ENCODE peak calls at places on chromosomes 1 and 21, in nine cellular contexts. One of them, this sample, is unnamed.

GRCh38 chr1:33818071-33818470 is 45.8 kb upstream of the HMGB4 start:
- DNase-seq in CD8-positive, alpha-beta T cell: no peak
- DNase-seq in fibroblast of lung: no peak
- DNase-seq in thoracic aorta: no peak
- DNase-seq in pancreas: no peak
- DNase-seq in upper lobe of right lung: no peak
- DNase-seq in CD4-positive, alpha-beta memory T cell: no peak
- DNase-seq in heart left ventricle: no peak
- DNase-seq in colonic mucosa: no peak
- DNase-seq in this sample: no peak

GRCh38 chr21:39153373-39153772 is 29.9 kb downstream of the PSMG1 start:
- DNase-seq in fibroblast of lung: no peak
- DNase-seq in thoracic aorta: no peak
- DNase-seq in heart left ventricle: no peak
- DNase-seq in CD8-positive, alpha-beta T cell: no peak
- DNase-seq in colonic mucosa: no peak
- DNase-seq in pancreas: no peak
- DNase-seq in CD4-positive, alpha-beta memory T cell: no peak
- DNase-seq in upper lobe of right lung: no peak
- DNase-seq in this sample: no peak

GRCh38 chr1:72757843-72758242 is 475.5 kb upstream of the NEGR1 start:
- DNase-seq in CD4-positive, alpha-beta memory T cell: no peak
- DNase-seq in pancreas: no peak
- DNase-seq in heart left ventricle: no peak
- DNase-seq in colonic mucosa: no peak
- DNase-seq in upper lobe of right lung: no peak
- DNase-seq in CD8-positive, alpha-beta T cell: no peak
- DNase-seq in thoracic aorta: no peak
- DNase-seq in fibroblast of lung: no peak
- DNase-seq in this sample: no peak

GRCh38 chr1:203278087-203278884 is 27.0 kb upstream of the BTG2 start:
- DNase-seq in heart left ventricle: peak; percentile 96
- DNase-seq in upper lobe of right lung: peak; percentile 79
- DNase-seq in colonic mucosa: peak; percentile 79
- DNase-seq in fibroblast of lung: peak; percentile 80
- DNase-seq in pancreas: peak; percentile 84
- DNase-seq in CD8-positive, alpha-beta T cell: no peak
- DNase-seq in CD4-positive, alpha-beta memory T cell: no peak
- DNase-seq in thoracic aorta: peak; percentile 90
- DNase-seq in this sample: peak; percentile 46

GRCh38 chr1:47984175-47984789 is 12.9 kb downstream of the TRABD2B start:
- DNase-seq in colonic mucosa: no peak
- DNase-seq in upper lobe of right lung: no peak
- DNase-seq in thoracic aorta: no peak
- DNase-seq in CD8-positive, alpha-beta T cell: no peak
- DNase-seq in heart left ventricle: peak; percentile 27
- DNase-seq in pancreas: peak; percentile 63
- DNase-seq in CD4-positive, alpha-beta memory T cell: no peak
- DNase-seq in fibroblast of lung: no peak
- DNase-seq in this sample: no peak

GRCh38 chr1:208254376-208254775 is 10.2 kb upstream of the PLXNA2 start:
- DNase-seq in fibroblast of lung: peak; percentile 75
- DNase-seq in heart left ventricle: no peak
- DNase-seq in pancreas: no peak
- DNase-seq in CD8-positive, alpha-beta T cell: no peak
- DNase-seq in colonic mucosa: no peak
- DNase-seq in upper lobe of right lung: no peak
- DNase-seq in CD4-positive, alpha-beta memory T cell: no peak
- DNase-seq in thoracic aorta: no peak
- DNase-seq in this sample: no peak

GRCh38 chr1:55386456-55386855 is 171.3 kb upstream of the USP24 start:
- DNase-seq in CD4-positive, alpha-beta memory T cell: no peak
- DNase-seq in heart left ventricle: no peak
- DNase-seq in pancreas: no peak
- DNase-seq in CD8-positive, alpha-beta T cell: no peak
- DNase-seq in colonic mucosa: no peak
- DNase-seq in fibroblast of lung: no peak
- DNase-seq in thoracic aorta: no peak
- DNase-seq in upper lobe of right lung: no peak
- DNase-seq in this sample: no peak

GRCh38 chr1:81756872-81757271 is 43.9 kb upstream of the ADGRL2 start:
- DNase-seq in heart left ventricle: peak; percentile 12
- DNase-seq in thoracic aorta: no peak
- DNase-seq in pancreas: no peak
- DNase-seq in fibroblast of lung: peak; percentile 41
- DNase-seq in colonic mucosa: no peak
- DNase-seq in CD8-positive, alpha-beta T cell: no peak
- DNase-seq in CD4-positive, alpha-beta memory T cell: no peak
- DNase-seq in upper lobe of right lung: no peak
- DNase-seq in this sample: no peak

GRCh38 chr1:51679435-51679834 is 62.5 kb downstream of the OSBPL9 start:
- DNase-seq in pancreas: no peak
- DNase-seq in CD8-positive, alpha-beta T cell: no peak
- DNase-seq in heart left ventricle: no peak
- DNase-seq in upper lobe of right lung: no peak
- DNase-seq in colonic mucosa: no peak
- DNase-seq in CD4-positive, alpha-beta memory T cell: no peak
- DNase-seq in fibroblast of lung: peak; percentile 68
- DNase-seq in thoracic aorta: no peak
- DNase-seq in this sample: no peak

GRCh38 chr1:81731989-81732388 is 68.7 kb upstream of the ADGRL2 start:
- DNase-seq in CD4-positive, alpha-beta memory T cell: no peak
- DNase-seq in CD8-positive, alpha-beta T cell: no peak
- DNase-seq in thoracic aorta: no peak
- DNase-seq in colonic mucosa: no peak
- DNase-seq in fibroblast of lung: peak; percentile 56
- DNase-seq in pancreas: no peak
- DNase-seq in heart left ventricle: no peak
- DNase-seq in upper lobe of right lung: no peak
- DNase-seq in this sample: no peak

GRCh38 chr1:47229884-47230691 is 1.9 kb downstream of the TAL1 start:
- DNase-seq in upper lobe of right lung: no peak
- DNase-seq in colonic mucosa: no peak
- DNase-seq in CD4-positive, alpha-beta memory T cell: no peak
- DNase-seq in thoracic aorta: no peak
- DNase-seq in heart left ventricle: no peak
- DNase-seq in pancreas: no peak
- DNase-seq in fibroblast of lung: no peak
- DNase-seq in CD8-positive, alpha-beta T cell: no peak
- DNase-seq in this sample: no peak

GRCh38 chr1:157348538-157349480 is 203.5 kb downstream of the FCRL5 start:
- DNase-seq in CD8-positive, alpha-beta T cell: no peak
- DNase-seq in upper lobe of right lung: no peak
- DNase-seq in fibroblast of lung: no peak
- DNase-seq in pancreas: no peak
- DNase-seq in colonic mucosa: no peak
- DNase-seq in CD4-positive, alpha-beta memory T cell: no peak
- DNase-seq in thoracic aorta: no peak
- DNase-seq in heart left ventricle: no peak
- DNase-seq in this sample: no peak
- H3K27ac ChIP-seq in CD8-positive, alpha-beta T cell: no peak overlapping the region
- H3K27ac ChIP-seq in upper lobe of right lung: no peak overlapping the region
- H3K27ac ChIP-seq in fibroblast of lung: no peak overlapping the region
- H3K27ac ChIP-seq in pancreas: no peak overlapping the region
- H3K27ac ChIP-seq in colonic mucosa: no peak overlapping the region
- H3K27ac ChIP-seq in CD4-positive, alpha-beta memory T cell: no peak overlapping the region
- H3K27ac ChIP-seq in thoracic aorta: no peak overlapping the region
- H3K27ac ChIP-seq in heart left ventricle: no peak overlapping the region
- H3K27ac ChIP-seq in this sample: no peak overlapping the region

GRCh38 chr21:37562920-37563640 is 196.5 kb downstream of the DYRK1A start:
- DNase-seq in heart left ventricle: no peak
- DNase-seq in pancreas: peak; percentile 72
- DNase-seq in upper lobe of right lung: peak; percentile 71
- DNase-seq in thoracic aorta: no peak
- DNase-seq in fibroblast of lung: no peak
- DNase-seq in colonic mucosa: peak; percentile 50
- DNase-seq in CD8-positive, alpha-beta T cell: no peak
- DNase-seq in CD4-positive, alpha-beta memory T cell: no peak
- DNase-seq in this sample: no peak

GRCh38 chr21:37563641-37564340 is 197.2 kb downstream of the DYRK1A start:
- DNase-seq in colonic mucosa: peak; percentile 95
- DNase-seq in upper lobe of right lung: peak; percentile 97
- DNase-seq in pancreas: peak; percentile 96
- DNase-seq in fibroblast of lung: peak; percentile 93
- DNase-seq in CD4-positive, alpha-beta memory T cell: peak; percentile 91
- DNase-seq in heart left ventricle: peak; percentile 95
- DNase-seq in thoracic aorta: peak; percentile 84
- DNase-seq in CD8-positive, alpha-beta T cell: peak; percentile 94
- DNase-seq in this sample: peak; percentile 91

GRCh38 chr21:37564341-37564923 is 197.9 kb downstream of the DYRK1A start:
- DNase-seq in upper lobe of right lung: peak; percentile 81
- DNase-seq in fibroblast of lung: peak; percentile 100
- DNase-seq in heart left ventricle: peak; percentile 77
- DNase-seq in thoracic aorta: peak; percentile 92
- DNase-seq in pancreas: peak; percentile 75
- DNase-seq in CD8-positive, alpha-beta T cell: peak; percentile 86
- DNase-seq in colonic mucosa: peak; percentile 76
- DNase-seq in CD4-positive, alpha-beta memory T cell: peak; percentile 81
- DNase-seq in this sample: peak; percentile 82

GRCh38 chr21:37565530-37566223 is 199.1 kb downstream of the DYRK1A start:
- DNase-seq in colonic mucosa: no peak
- DNase-seq in CD8-positive, alpha-beta T cell: no peak
- DNase-seq in thoracic aorta: no peak
- DNase-seq in CD4-positive, alpha-beta memory T cell: no peak
- DNase-seq in upper lobe of right lung: no peak
- DNase-seq in pancreas: no peak
- DNase-seq in heart left ventricle: no peak
- DNase-seq in fibroblast of lung: peak; percentile 23
- DNase-seq in this sample: no peak

DNA sequence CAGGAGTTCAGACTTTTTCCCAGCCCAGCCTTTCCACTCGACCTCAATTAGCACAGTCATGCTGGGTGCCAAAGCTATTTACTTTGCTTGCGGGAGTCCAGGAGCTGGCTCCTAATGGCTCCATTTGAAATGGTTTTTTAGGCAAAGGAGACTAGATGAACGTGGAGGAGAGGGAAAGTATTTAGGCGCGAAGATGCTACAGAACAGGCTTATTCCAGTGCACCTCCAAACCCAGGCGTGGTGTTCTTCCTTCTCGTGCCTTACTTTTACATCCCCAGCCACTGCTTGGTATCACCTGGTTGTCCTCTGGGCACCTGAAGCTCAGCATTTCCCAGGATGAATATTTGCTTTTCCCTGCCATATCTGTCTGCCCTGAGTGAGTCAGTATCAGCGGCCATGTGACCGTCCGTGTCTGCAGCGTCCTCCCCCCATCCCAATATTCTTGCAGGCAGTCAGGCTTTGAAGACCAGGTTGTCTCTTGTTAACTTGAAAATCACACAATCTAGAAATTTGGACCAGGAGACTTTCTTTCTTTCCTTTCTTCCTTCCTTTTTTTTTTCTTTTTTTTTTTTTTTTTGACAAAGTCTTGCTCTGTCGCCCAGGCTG is 198.5 kb downstream of the DYRK1A start:
- DNase-seq in colonic mucosa: no peak
- DNase-seq in CD4-positive, alpha-beta memory T cell: no peak
- DNase-seq in heart left ventricle: no peak
- DNase-seq in thoracic aorta: no peak
- DNase-seq in upper lobe of right lung: no peak
- DNase-seq in CD8-positive, alpha-beta T cell: no peak
- DNase-seq in fibroblast of lung: peak; percentile 39
- DNase-seq in pancreas: no peak
- DNase-seq in this sample: no peak
- H3K4me3 ChIP-seq in colonic mucosa: no peak overlapping the region
- H3K4me3 ChIP-seq in CD4-positive, alpha-beta memory T cell: peak overlapping the region; percentile 98
- H3K4me3 ChIP-seq in heart left ventricle: peak overlapping the region; percentile 89
- H3K4me3 ChIP-seq in thoracic aorta: peak overlapping the region; percentile 73
- H3K4me3 ChIP-seq in upper lobe of right lung: peak overlapping the region; percentile 93
- H3K4me3 ChIP-seq in CD8-positive, alpha-beta T cell: peak overlapping the region; percentile 96
- H3K4me3 ChIP-seq in fibroblast of lung: peak overlapping the region; percentile 43
- H3K4me3 ChIP-seq in pancreas: peak overlapping the region; percentile 73
- H3K4me3 ChIP-seq in this sample: peak overlapping the region; percentile 99

GRCh38 chr1:213987876-213988638 is at the start of gene PROX1:
- DNase-seq in pancreas: peak; percentile 85
- DNase-seq in colonic mucosa: peak; percentile 89
- DNase-seq in fibroblast of lung: peak; percentile 93
- DNase-seq in CD8-positive, alpha-beta T cell: no peak
- DNase-seq in CD4-positive, alpha-beta memory T cell: peak; percentile 34
- DNase-seq in heart left ventricle: peak; percentile 81
- DNase-seq in upper lobe of right lung: peak; percentile 77
- DNase-seq in thoracic aorta: no peak
- DNase-seq in this sample: peak; percentile 73

GRCh38 chr1:213988639-213989070 is 882 bp downstream of the PROX1 start:
- DNase-seq in thoracic aorta: no peak
- DNase-seq in heart left ventricle: no peak
- DNase-seq in colonic mucosa: no peak
- DNase-seq in CD8-positive, alpha-beta T cell: no peak
- DNase-seq in CD4-positive, alpha-beta memory T cell: no peak
- DNase-seq in upper lobe of right lung: no peak
- DNase-seq in pancreas: no peak
- DNase-seq in fibroblast of lung: no peak
- DNase-seq in this sample: no peak

GRCh38 chr1:213989071-213989739 is 1.4 kb downstream of the PROX1 start:
- DNase-seq in CD4-positive, alpha-beta memory T cell: no peak
- DNase-seq in colonic mucosa: no peak
- DNase-seq in CD8-positive, alpha-beta T cell: no peak
- DNase-seq in heart left ventricle: peak; percentile 47
- DNase-seq in pancreas: peak; percentile 65
- DNase-seq in thoracic aorta: no peak
- DNase-seq in upper lobe of right lung: no peak
- DNase-seq in fibroblast of lung: no peak
- DNase-seq in this sample: no peak

GRCh38 chr1:213987422-213987875 is 324 bp upstream of the PROX1 start:
- DNase-seq in colonic mucosa: no peak
- DNase-seq in fibroblast of lung: no peak
- DNase-seq in upper lobe of right lung: no peak
- DNase-seq in heart left ventricle: peak; percentile 40
- DNase-seq in CD8-positive, alpha-beta T cell: no peak
- DNase-seq in pancreas: peak; percentile 80
- DNase-seq in CD4-positive, alpha-beta memory T cell: no peak
- DNase-seq in thoracic aorta: no peak
- DNase-seq in this sample: no peak

GRCh38 chr1:213989740-213990472 is 2.1 kb downstream of the PROX1 start:
- DNase-seq in CD8-positive, alpha-beta T cell: no peak
- DNase-seq in upper lobe of right lung: no peak
- DNase-seq in heart left ventricle: no peak
- DNase-seq in thoracic aorta: no peak
- DNase-seq in CD4-positive, alpha-beta memory T cell: no peak
- DNase-seq in pancreas: peak; percentile 67
- DNase-seq in fibroblast of lung: no peak
- DNase-seq in colonic mucosa: peak; percentile 57
- DNase-seq in this sample: no peak
- H3K27ac ChIP-seq in CD8-positive, alpha-beta T cell: no peak overlapping the region
- H3K27ac ChIP-seq in upper lobe of right lung: no peak overlapping the region
- H3K27ac ChIP-seq in heart left ventricle: peak overlapping the region; percentile 91
- H3K27ac ChIP-seq in thoracic aorta: no peak overlapping the region
- H3K27ac ChIP-seq in CD4-positive, alpha-beta memory T cell: no peak overlapping the region
- H3K27ac ChIP-seq in pancreas: peak overlapping the region; percentile 26
- H3K27ac ChIP-seq in fibroblast of lung: no peak overlapping the region
- H3K27ac ChIP-seq in colonic mucosa: no peak overlapping the region
- H3K27ac ChIP-seq in this sample: no peak overlapping the region

DNA sequence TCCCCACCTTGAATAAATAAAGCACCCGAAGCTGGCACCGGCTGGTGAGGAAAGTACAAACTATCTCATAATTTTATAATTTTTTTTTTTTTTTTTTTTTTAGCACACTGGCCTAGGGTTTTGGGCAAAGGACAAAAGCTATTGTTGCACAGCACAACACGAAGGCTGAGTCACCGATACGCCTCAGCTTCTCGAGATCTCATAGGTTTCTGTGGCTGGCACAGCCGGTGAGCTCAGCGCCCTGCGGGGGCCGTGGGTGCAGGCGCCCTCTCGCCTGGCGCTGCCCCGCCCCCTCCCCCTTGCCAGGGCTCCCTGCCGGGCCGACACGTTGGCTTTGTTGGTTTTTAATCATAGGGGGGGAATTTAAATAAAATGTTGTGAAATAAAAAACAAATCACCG is 17.2 kb downstream of the CASZ1 start:
- DNase-seq in fibroblast of lung: peak; percentile 76
- DNase-seq in CD8-positive, alpha-beta T cell: no peak
- DNase-seq in thoracic aorta: no peak
- DNase-seq in colonic mucosa: peak; percentile 84
- DNase-seq in CD4-positive, alpha-beta memory T cell: no peak
- DNase-seq in upper lobe of right lung: peak; percentile 73
- DNase-seq in heart left ventricle: no peak
- DNase-seq in pancreas: no peak
- DNase-seq in this sample: no peak
- H3K4me3 ChIP-seq in fibroblast of lung: no peak overlapping the region
- H3K4me3 ChIP-seq in CD8-positive, alpha-beta T cell: no peak overlapping the region
- H3K4me3 ChIP-seq in thoracic aorta: no peak overlapping the region
- H3K4me3 ChIP-seq in colonic mucosa: no peak overlapping the region
- H3K4me3 ChIP-seq in CD4-positive, alpha-beta memory T cell: no peak overlapping the region
- H3K4me3 ChIP-seq in upper lobe of right lung: no peak overlapping the region
- H3K4me3 ChIP-seq in heart left ventricle: no peak overlapping the region
- H3K4me3 ChIP-seq in pancreas: no peak overlapping the region
- H3K4me3 ChIP-seq in this sample: no peak overlapping the region